ENCODE peak calls at places on chromosomes 2 and 18, in ten cellular contexts. R, N, H, O, A, E, C, M, P and S are unnamed samples.

GRCh38 chr2:207115715-207116364 is 49.9 kb downstream of the KLF7 start:
- DNase-seq in P (peak; percentile 35), O (no peak), A (no peak), N (no peak), R (no peak), C (peak; percentile 53), H (peak; percentile 64), M (no peak), E (peak; percentile 42), S (no peak)

GRCh38 chr2:74225698-74226459 is 27.5 kb downstream of the MTHFD2 start:
- DNase-seq in O (no peak), A (no peak), N (no peak), M (no peak), P (no peak), E (peak; percentile 28), R (no peak), H (no peak), C (no peak), S (no peak)

GRCh38 chr18:1062592-1062991 is 157.9 kb downstream of the ADCYAP1 start:
- DNase-seq in H (peak; percentile 19), N (no peak), M (no peak), O (no peak), R (no peak), A (no peak), E (no peak), C (peak; percentile 14), P (no peak), S (no peak)

GRCh38 chr2:23545811-23546210 is 160.8 kb downstream of the KLHL29 start:
- DNase-seq in P (no peak), A (no peak), M (no peak), N (no peak), R (no peak), H (no peak), C (no peak), E (no peak), O (no peak), S (peak; percentile 29)

GRCh38 chr18:3722662-3723433 is 272.9 kb downstream of the TGIF1 start:
- DNase-seq in O (no peak), H (no peak), E (no peak), A (no peak), C (peak; percentile 82), R (no peak), P (no peak), N (no peak), M (no peak), S (no peak)

GRCh38 chr2:134405641-134406081 is 151.8 kb downstream of the MGAT5 start:
- DNase-seq in M (no peak), E (no peak), H (no peak), P (no peak), A (no peak), C (no peak), R (no peak), O (no peak), N (peak; percentile 91), S (peak; percentile 65)

GRCh38 chr2:222819722-222820333 is 41.0 kb upstream of the ACSL3 start:
- DNase-seq in O (no peak), M (peak; percentile 37), N (peak; percentile 61), C (peak; percentile 69), P (no peak), E (no peak), H (peak; percentile 78), A (no peak), R (no peak), S (peak; percentile 52)

GRCh38 chr2:157106950-157107349 is 150.6 kb upstream of the GALNT5 start:
- DNase-seq in M (no peak), R (no peak), A (no peak), E (no peak), O (no peak), C (no peak), N (no peak), H (peak; percentile 14), P (no peak), S (no peak)

GRCh38 chr2:73033766-73034381 is 37.6 kb downstream of the SFXN5 start:
- DNase-seq in N (no peak), R (no peak), E (no peak), O (no peak), C (no peak), A (no peak), M (no peak), H (no peak), P (no peak), S (no peak)

GRCh38 chr18:37332764-37333420 is 232.7 kb downstream of the CELF4 start:
- DNase-seq in C (no peak), A (no peak), M (no peak), N (no peak), E (no peak), O (no peak), R (no peak), P (no peak), H (no peak), S (no peak)

GRCh38 chr2:63614983-63615945 is 26.5 kb downstream of the MDH1 start:
- DNase-seq in M (peak; percentile 31), H (peak; percentile 52), P (no peak), R (no peak), C (peak; percentile 35), O (no peak), N (peak; percentile 63), A (no peak), E (no peak), S (peak; percentile 36)

GRCh38 chr2:53130441-53130943 is 637.1 kb upstream of the CHAC2 start:
- DNase-seq in C (peak; percentile 51), O (no peak), M (peak; percentile 29), N (peak; percentile 63), H (peak; percentile 70), R (no peak), A (no peak), E (no peak), P (no peak), S (peak; percentile 72)

GRCh38 chr2:37271376-37272067 is 40.1 kb downstream of the NDUFAF7 start:
- DNase-seq in C (no peak), A (no peak), R (no peak), O (no peak), P (no peak), M (no peak), N (no peak), H (no peak), E (no peak), S (no peak)

GRCh38 chr18:68234115-68234514 is 480.8 kb downstream of the TMX3 start:
- DNase-seq in N (no peak), E (no peak), C (peak; percentile 13), A (no peak), M (no peak), R (no peak), H (peak; percentile 30), O (no peak), P (no peak), S (no peak)

GRCh38 chr2:237711458-237712150 is 84.2 kb downstream of the LRRFIP1 start:
- DNase-seq in R (no peak), N (no peak), P (no peak), E (no peak), O (no peak), H (no peak), C (no peak), M (no peak), A (peak; percentile 6), S (no peak)

GRCh38 chr18:69954719-69955118 is 7.0 kb upstream of the CD226 start:
- DNase-seq in H (no peak), N (no peak), R (no peak), A (no peak), O (no peak), P (no peak), C (peak; percentile 71), E (no peak), M (no peak), S (no peak)

GRCh38 chr18:72762505-72763122 is 105.2 kb downstream of the NETO1 start:
- DNase-seq in M (no peak), H (peak; percentile 69), O (no peak), N (peak; percentile 61), R (no peak), C (peak; percentile 67), P (no peak), E (peak; percentile 17), A (no peak), S (peak; percentile 46)

GRCh38 chr2:64485961-64486360 is 32.0 kb downstream of the LGALSL start:
- DNase-seq in E (peak; percentile 24), A (no peak), P (no peak), M (no peak), H (peak; percentile 27), C (peak; percentile 26), O (peak; percentile 22), N (peak; percentile 93), R (no peak), S (no peak)

GRCh38 chr2:218885981-218886447 is 5.4 kb downstream of the WNT10A start:
- DNase-seq in A (no peak), C (no peak), N (no peak), R (no peak), O (no peak), P (no peak), M (no peak), H (no peak), E (no peak), S (no peak)

GRCh38 chr2:56117764-56118163 is 66.0 kb upstream of the CCDC85A start:
- DNase-seq in M (no peak), E (no peak), R (no peak), O (no peak), P (no peak), A (no peak), H (no peak), N (no peak), C (no peak), S (no peak)

GRCh38 chr18:62603979-62604378 is 81.2 kb downstream of the ZCCHC2 start:
- DNase-seq in O (no peak), C (no peak), E (no peak), A (no peak), M (no peak), R (no peak), N (no peak), H (no peak), P (no peak), S (no peak)
- H3K4me3 ChIP-seq in O (no peak overlapping the region), C (no peak overlapping the region), E (no peak overlapping the region), A (no peak overlapping the region), M (no peak overlapping the region), R (no peak overlapping the region), N (no peak overlapping the region), H (no peak overlapping the region), P (no peak overlapping the region), S (no peak overlapping the region)

GRCh38 chr2:143263045-143263625 is 133.9 kb downstream of the ARHGAP15 start:
- DNase-seq in A (no peak), R (no peak), P (no peak), C (no peak), M (no peak), H (no peak), E (no peak), O (no peak), N (no peak), S (peak; percentile 8)
- TF ChIP-seq CTCF in A (no peak), R (no peak), P (no peak), C (peak; percentile 36), M (no peak), H (no peak), E (no peak), O (no peak), N (peak; percentile 32), S (no peak)

GRCh38 chr2:160104115-160104514 is 41.7 kb upstream of the PLA2R1 start:
- DNase-seq in P (no peak), M (no peak), H (no peak), N (no peak), R (no peak), O (no peak), C (no peak), E (no peak), A (no peak), S (peak; percentile 34)
- H3K4me3 ChIP-seq in P (no peak overlapping the region), M (no peak overlapping the region), H (no peak overlapping the region), N (no peak overlapping the region), R (no peak overlapping the region), O (no peak overlapping the region), C (no peak overlapping the region), E (no peak overlapping the region), A (no peak overlapping the region), S (no peak overlapping the region)

GRCh38 chr2:45712538-45712937 is 61.1 kb downstream of the PRKCE start:
- DNase-seq in N (no peak), H (no peak), P (no peak), E (no peak), O (no peak), M (no peak), R (no peak), C (no peak), A (no peak), S (no peak)
- TF ChIP-seq CTCF in N (peak; percentile 54), H (no peak), P (no peak), E (no peak), O (peak; percentile 35), M (no peak), R (no peak), C (peak; percentile 30), A (no peak), S (no peak)